ENCODE peak calls at places on chromosomes 12 and 14, in nine cellular contexts. Q is RWPE2; P is CD4-positive, alpha-beta T cell; A is GM12865; E is brain microvascular endothelial cell; U is fibroblast of the aortic adventitia; Z is AG09319; G is fibroblast of lung; X is astrocyte of the spinal cord. Y is an unnamed sample.

GRCh38 chr14:63939006-63939270 is 86.1 kb downstream of the SYNE2 start:
- DNase-seq in U (no peak), P (no peak), Z (no peak), X (no peak), E (no peak), Q (no peak), A (no peak), G (no peak), Y (no peak)

GRCh38 chr12:3097186-3097804 is 20.1 kb downstream of the TSPAN9 start:
- DNase-seq in G (peak; percentile 91), P (no peak), Z (no peak), Q (no peak), U (peak; percentile 89), A (peak; percentile 16), E (peak; percentile 90), X (no peak), Y (no peak)

GRCh38 chr12:6277982-6278438 is 32.5 kb upstream of the PLEKHG6 start:
- DNase-seq in G (no peak), Z (no peak), Q (no peak), E (no peak), P (peak; percentile 1), U (no peak), A (peak; percentile 63), X (no peak), Y (no peak)

GRCh38 chr12:26116829-26117228 is 8.0 kb downstream of the BHLHE41 start:
- DNase-seq in P (no peak), G (no peak), E (no peak), A (no peak), X (no peak), Q (no peak), U (peak; percentile 56), Z (no peak), Y (no peak)

GRCh38 chr12:23564454-23564853 is 385.0 kb downstream of the SOX5 start:
- DNase-seq in G (peak; percentile 32), X (no peak), E (no peak), U (no peak), Q (no peak), A (no peak), P (no peak), Z (no peak), Y (no peak)

GRCh38 chr14:60349663-60350365 is 100.8 kb downstream of the PPM1A start:
- DNase-seq in A (peak; percentile 68), Z (peak; percentile 29), E (peak; percentile 39), P (peak; percentile 4), G (peak; percentile 71), U (peak; percentile 80), X (peak; percentile 64), Q (no peak), Y (no peak)

GRCh38 chr12:5165296-5165970 is 121.8 kb downstream of the KCNA5 start:
- DNase-seq in Q (no peak), G (no peak), X (no peak), Z (no peak), P (no peak), E (no peak), A (no peak), U (no peak), Y (peak; percentile 77)

GRCh38 chr12:25583545-25583944 is 30.5 kb upstream of the LMNTD1 start:
- DNase-seq in E (peak; percentile 12), Z (no peak), Q (no peak), G (peak; percentile 44), P (no peak), U (peak; percentile 87), A (no peak), X (no peak), Y (no peak)

GRCh38 chr12:103933237-103933636 is 3.0 kb downstream of the HSP90B1 start:
- DNase-seq in A (no peak), Z (no peak), G (no peak), E (no peak), U (no peak), P (no peak), Q (no peak), X (no peak), Y (no peak)

GRCh38 chr12:123923927-123924326 is 48.7 kb downstream of the CCDC92 start:
- DNase-seq in A (no peak), P (no peak), U (no peak), E (no peak), X (no peak), Z (no peak), G (no peak), Q (no peak), Y (no peak)

GRCh38 chr12:108858399-108859074 is 1.2 kb upstream of the SSH1 start:
- DNase-seq in Z (no peak), X (no peak), G (no peak), P (no peak), Q (no peak), E (no peak), U (no peak), A (no peak), Y (no peak)

GRCh38 chr12:51867796-51868428 is 19.4 kb upstream of the FIGNL2 start:
- DNase-seq in Z (no peak), Q (no peak), G (no peak), X (no peak), A (no peak), P (no peak), U (no peak), E (no peak), Y (no peak)

GRCh38 chr14:103856105-103856504 is 8.7 kb upstream of the PPP1R13B start:
- DNase-seq in E (no peak), X (no peak), U (no peak), Z (no peak), P (no peak), A (no peak), Q (no peak), G (no peak), Y (no peak)

GRCh38 chr12:20270557-20270956 is 97.8 kb upstream of the PDE3A start:
- DNase-seq in U (no peak), P (no peak), Q (no peak), X (no peak), A (no peak), G (no peak), E (no peak), Z (no peak), Y (no peak)

GRCh38 chr14:87994974-87995373 is 2.0 kb upstream of the GALC start:
- DNase-seq in A (peak; percentile 83), Q (no peak), P (no peak), X (no peak), E (no peak), G (no peak), Z (no peak), U (no peak), Y (no peak)

GRCh38 chr14:53570411-53571387 is 385.9 kb downstream of the BMP4 start:
- DNase-seq in E (no peak), Q (no peak), P (no peak), X (no peak), Z (no peak), A (peak; percentile 92), U (no peak), G (no peak), Y (no peak)

GRCh38 chr14:28879571-28879970 is 113.0 kb downstream of the FOXG1 start:
- DNase-seq in A (no peak), P (no peak), X (no peak), Z (no peak), Q (no peak), G (no peak), E (no peak), U (no peak), Y (no peak)

GRCh38 chr12:109888179-109889020 is 8.1 kb upstream of the GLTP start:
- DNase-seq in G (peak; percentile 91), A (peak; percentile 77), Z (peak; percentile 69), Q (no peak), P (no peak), X (peak; percentile 89), U (peak; percentile 95), E (peak; percentile 87), Y (no peak)
- TF ChIP-seq CTCF in G (peak; percentile 15), A (no peak), Z (no peak), Q (peak; percentile 21), P (no peak), X (no peak), U (peak; percentile 32), E (no peak), Y (no peak)

GRCh38 chr14:32342854-32343200 is 13.7 kb downstream of the AKAP6 start:
- DNase-seq in G (no peak), A (no peak), U (no peak), P (no peak), Z (no peak), Q (no peak), E (no peak), X (no peak), Y (no peak)

GRCh38 chr14:32343926-32344430 is 14.9 kb downstream of the AKAP6 start:
- DNase-seq in Q (no peak), P (no peak), X (no peak), Z (no peak), G (no peak), U (no peak), E (no peak), A (no peak), Y (no peak)

GRCh38 chr14:32342151-32342853 is 13.2 kb downstream of the AKAP6 start:
- DNase-seq in U (no peak), A (no peak), E (no peak), G (no peak), Q (peak; percentile 63), X (no peak), P (no peak), Z (no peak), Y (no peak)

GRCh38 chr14:32349322-32349721 is 20.2 kb downstream of the AKAP6 start:
- DNase-seq in X (no peak), Z (no peak), Q (no peak), U (no peak), G (no peak), E (no peak), A (no peak), P (no peak), Y (no peak)

DNA sequence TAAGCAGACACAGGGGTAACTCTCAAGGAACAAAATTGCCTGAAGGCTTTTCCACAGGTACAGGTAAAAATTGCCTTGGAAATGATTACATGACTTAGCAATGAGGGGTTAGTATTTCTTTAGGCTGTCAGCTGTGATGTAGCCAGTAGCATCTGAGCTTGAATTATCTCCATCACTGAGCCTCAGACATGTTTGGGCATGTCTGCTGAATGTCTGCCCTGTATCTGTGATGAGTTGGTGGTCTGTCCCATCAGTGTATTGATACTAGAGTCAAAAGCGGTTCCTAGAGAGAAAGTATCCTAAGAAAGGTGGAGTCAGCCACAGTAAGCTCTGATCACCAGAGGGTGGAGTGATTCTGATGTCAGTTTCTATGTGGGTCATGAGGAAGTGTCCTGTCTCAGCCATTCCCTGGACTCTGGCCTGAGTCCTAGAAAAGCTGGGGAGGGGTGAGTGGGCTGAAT is 16.2 kb downstream of the AKAP6 start:
- DNase-seq in Q (no peak), G (peak; percentile 52), P (no peak), E (peak; percentile 28), Z (no peak), X (peak; percentile 22), U (peak; percentile 40), A (no peak), Y (no peak)
- TF ChIP-seq CTCF in Q (no peak), G (peak; percentile 4), P (no peak), E (no peak), Z (no peak), X (no peak), U (no peak), A (no peak), Y (no peak)

GRCh38 chr14:73788871-73789590 is 62.6 kb upstream of the PTGR2 start:
- DNase-seq in U (peak; percentile 42), X (no peak), E (no peak), P (no peak), Z (no peak), A (no peak), G (no peak), Q (peak; percentile 34), Y (no peak)
- TF ChIP-seq CTCF in U (no peak), X (no peak), E (no peak), P (no peak), Z (no peak), A (no peak), G (no peak), Q (no peak), Y (no peak)

GRCh38 chr14:99524804-99525698 is 43.8 kb downstream of the CCNK start:
- DNase-seq in P (peak; percentile 16), X (peak; percentile 50), A (no peak), E (peak; percentile 16), Q (no peak), Z (no peak), U (peak; percentile 69), G (peak; percentile 66), Y (peak; percentile 47)
- TF ChIP-seq CTCF in P (no peak), X (peak; percentile 51), A (no peak), E (peak; percentile 57), Q (peak; percentile 77), Z (peak; percentile 46), U (peak; percentile 47), G (peak; percentile 52), Y (peak; percentile 30)

Y was measured in D721Med.